ENCODE peak calls at places on chromosomes 13 and 19, in four cellular contexts. I is choroid plexus epithelial cell; S is neural progenitor cell; J is activated naive CD8-positive, alpha-beta T cell treated with anti-CD3 and anti-CD28 coated beads, Interleukin-2, amount 50 U/mL, for 16 hours. Z is an unnamed sample.

GRCh38 chr13:44715287-44716224 is 139.4 kb upstream of the TSC22D1 start:
- DNase-seq in S (no peak), J (no peak), I (no peak), Z (no peak)

GRCh38 chr13:50463662-50464061 is 379.8 kb downstream of the DLEU7 start:
- DNase-seq in I (no peak), S (no peak), J (no peak), Z (no peak)

GRCh38 chr19:15251749-15252397 is 19.6 kb upstream of the EPHX3 start:
- DNase-seq in I (peak; percentile 97), S (peak; percentile 88), J (no peak), Z (peak; percentile 93)

GRCh38 chr19:31897292-31897691 is 448.1 kb upstream of the ZNF507 start:
- DNase-seq in S (no peak), J (no peak), I (no peak), Z (no peak)

GRCh38 chr19:16290692-16291091 is 33.9 kb upstream of the KLF2 start:
- DNase-seq in I (no peak), S (no peak), J (no peak), Z (no peak)

GRCh38 chr13:20193924-20194631 is 1.3 kb upstream of the GJB2 start:
- DNase-seq in J (no peak), I (no peak), S (peak; percentile 40), Z (peak; percentile 62)

GRCh38 chr19:29389495-29389894 is 136.3 kb upstream of the VSTM2B start:
- DNase-seq in J (no peak), S (no peak), I (no peak), Z (no peak)

GRCh38 chr19:9597027-9597426 is 12.7 kb upstream of the ZNF121 start:
- DNase-seq in S (no peak), I (peak; percentile 77), J (no peak), Z (no peak)

GRCh38 chr13:51315658-51316057 is 23.8 kb upstream of the SERPINE3 start:
- DNase-seq in J (no peak), I (peak; percentile 63), S (peak; percentile 20), Z (peak; percentile 35)

GRCh38 chr13:66994097-66994496 is 236.0 kb downstream of the PCDH9 start:
- DNase-seq in J (no peak), I (peak; percentile 76), S (peak; percentile 92), Z (peak; percentile 95)

GRCh38 chr19:31304877-31305312 is 44.3 kb downstream of the TSHZ3 start:
- DNase-seq in J (no peak), I (peak; percentile 59), S (no peak), Z (no peak)

GRCh38 chr19:13172335-13173128 is 22.3 kb downstream of the IER2 start:
- DNase-seq in S (no peak), I (peak; percentile 77), J (peak; percentile 74), Z (no peak)

GRCh38 chr13:32019612-32020233 is 11.9 kb upstream of the FRY start:
- DNase-seq in J (no peak), S (peak; percentile 76), I (peak; percentile 92), Z (peak; percentile 84)

GRCh38 chr13:27406178-27406939 is 18.1 kb upstream of the GTF3A start:
- DNase-seq in I (peak; percentile 72), J (no peak), S (peak; percentile 31), Z (no peak)

GRCh38 chr13:102441085-102441484 is 39.2 kb upstream of the FGF14 start:
- DNase-seq in J (no peak), I (no peak), S (no peak), Z (no peak)

GRCh38 chr13:58991826-58992477 is 1171.8 kb downstream of the DIAPH3 start:
- DNase-seq in J (no peak), I (no peak), S (no peak), Z (no peak)

GRCh38 chr19:39341122-39341719 is 1.0 kb upstream of the SAMD4B start:
- DNase-seq in I (no peak), S (peak; percentile 72), J (no peak), Z (peak; percentile 80)

GRCh38 chr19:50230379-50231351 is 27.2 kb downstream of the MYH14 start:
- DNase-seq in I (no peak), S (peak; percentile 57), J (no peak), Z (peak; percentile 91)

GRCh38 chr13:97566907-97567306 is 132.9 kb downstream of the RAP2A start:
- DNase-seq in J (no peak), I (no peak), S (no peak), Z (no peak)

Z was measured in endodermal cell.